ENCODE peak calls at places on chromosomes 16 and 17, in six cellular contexts. One of them, this sample, is unnamed.

GRCh38 chr17:64281962-64282752 is 19.1 kb upstream of the TEX2 start:
- DNase-seq in H1: no peak
- DNase-seq in IMR-90: peak
- DNase-seq in trophoblast cell: peak
- DNase-seq in neuronal stem cell: peak
- DNase-seq in mesenchymal stem cell: peak
- DNase-seq in this sample: peak

GRCh38 chr16:85137323-85138072 is 25.2 kb upstream of the CIBAR2 start:
- DNase-seq in H1: no peak
- DNase-seq in IMR-90: peak
- DNase-seq in trophoblast cell: peak
- DNase-seq in neuronal stem cell: no peak
- DNase-seq in mesenchymal stem cell: peak
- DNase-seq in this sample: no peak

GRCh38 chr16:81532491-81533174 is 88.0 kb downstream of the CMIP start:
- DNase-seq in H1: no peak
- DNase-seq in IMR-90: no peak
- DNase-seq in trophoblast cell: peak
- DNase-seq in neuronal stem cell: no peak
- DNase-seq in mesenchymal stem cell: no peak
- DNase-seq in this sample: no peak

GRCh38 chr16:66278111-66278531 is 88.4 kb upstream of the CDH5 start:
- DNase-seq in H1: no peak
- DNase-seq in IMR-90: no peak
- DNase-seq in trophoblast cell: peak
- DNase-seq in neuronal stem cell: no peak
- DNase-seq in mesenchymal stem cell: no peak
- DNase-seq in this sample: peak

GRCh38 chr16:28184625-28185024 is 27.1 kb downstream of the XPO6 start:
- DNase-seq in H1: no peak
- DNase-seq in IMR-90: no peak
- DNase-seq in trophoblast cell: no peak
- DNase-seq in neuronal stem cell: no peak
- DNase-seq in mesenchymal stem cell: no peak
- DNase-seq in this sample: no peak

GRCh38 chr17:5555254-5555653 is 29.1 kb downstream of the NLRP1 start:
- DNase-seq in H1: no peak
- DNase-seq in IMR-90: peak
- DNase-seq in trophoblast cell: no peak
- DNase-seq in neuronal stem cell: no peak
- DNase-seq in mesenchymal stem cell: peak
- DNase-seq in this sample: no peak

GRCh38 chr16:77540656-77541055 is 105.8 kb upstream of the ADAMTS18 start:
- DNase-seq in H1: no peak
- DNase-seq in IMR-90: no peak
- DNase-seq in trophoblast cell: no peak
- DNase-seq in neuronal stem cell: no peak
- DNase-seq in mesenchymal stem cell: peak
- DNase-seq in this sample: no peak

GRCh38 chr16:66874079-66874775 is 6.1 kb upstream of the PDP2 start:
- DNase-seq in H1: no peak
- DNase-seq in IMR-90: peak
- DNase-seq in trophoblast cell: no peak
- DNase-seq in neuronal stem cell: no peak
- DNase-seq in mesenchymal stem cell: peak
- DNase-seq in this sample: no peak

GRCh38 chr16:19589771-19590302 is 34.3 kb downstream of the VPS35L start:
- DNase-seq in H1: no peak
- DNase-seq in IMR-90: peak
- DNase-seq in trophoblast cell: peak
- DNase-seq in neuronal stem cell: no peak
- DNase-seq in mesenchymal stem cell: peak
- DNase-seq in this sample: no peak

GRCh38 chr17:11383157-11383556 is 142.1 kb downstream of the SHISA6 start:
- DNase-seq in H1: no peak
- DNase-seq in IMR-90: no peak
- DNase-seq in trophoblast cell: no peak
- DNase-seq in neuronal stem cell: no peak
- DNase-seq in mesenchymal stem cell: no peak
- DNase-seq in this sample: no peak

GRCh38 chr17:80969674-80970043 is 22.0 kb upstream of the CHMP6 start:
- DNase-seq in H1: no peak
- DNase-seq in IMR-90: no peak
- DNase-seq in trophoblast cell: no peak
- DNase-seq in neuronal stem cell: no peak
- DNase-seq in mesenchymal stem cell: no peak
- DNase-seq in this sample: no peak
- H4K91ac ChIP-seq in H1: no peak
- H4K91ac ChIP-seq in IMR-90: peak
- H4K91ac ChIP-seq in trophoblast cell: no peak
- H4K91ac ChIP-seq in neuronal stem cell: peak
- H4K91ac ChIP-seq in mesenchymal stem cell: no peak
- H4K91ac ChIP-seq in this sample: no peak

DNA sequence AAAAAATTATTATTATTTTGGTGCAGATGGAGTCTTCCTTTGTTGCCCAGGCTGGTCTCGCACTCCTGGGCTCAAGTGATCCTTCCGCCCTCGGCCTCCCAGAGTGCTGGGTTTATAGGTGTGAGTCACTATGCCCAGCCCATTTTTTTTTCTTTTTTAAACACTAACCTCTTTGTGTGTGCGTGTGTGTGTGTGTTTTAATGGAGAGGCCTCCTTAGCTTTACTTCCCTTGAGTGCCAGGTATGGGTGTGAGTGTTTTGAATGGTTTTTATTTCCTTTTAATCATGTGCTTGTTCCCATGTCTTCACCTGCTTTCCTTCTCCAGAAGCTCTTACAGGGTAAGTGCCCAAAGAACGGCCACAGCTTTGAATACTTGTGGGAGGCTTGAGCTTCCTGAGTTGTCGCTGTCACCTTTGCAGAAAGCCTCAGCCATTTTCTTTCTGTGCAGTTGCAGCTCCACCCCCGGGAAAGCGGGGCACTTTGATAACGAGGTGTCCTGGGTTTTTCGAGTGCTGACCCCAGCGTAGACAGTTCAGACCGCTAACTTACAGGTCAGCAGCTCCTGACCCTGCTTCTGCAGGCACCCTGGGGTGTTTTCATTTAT is 22.6 kb downstream of the AKAP1 start:
- DNase-seq in H1: no peak
- DNase-seq in IMR-90: peak
- DNase-seq in trophoblast cell: no peak
- DNase-seq in neuronal stem cell: no peak
- DNase-seq in mesenchymal stem cell: peak
- DNase-seq in this sample: no peak
- H4K91ac ChIP-seq in H1: no peak
- H4K91ac ChIP-seq in IMR-90: no peak
- H4K91ac ChIP-seq in trophoblast cell: no peak
- H4K91ac ChIP-seq in neuronal stem cell: no peak
- H4K91ac ChIP-seq in mesenchymal stem cell: no peak
- H4K91ac ChIP-seq in this sample: no peak

DNA sequence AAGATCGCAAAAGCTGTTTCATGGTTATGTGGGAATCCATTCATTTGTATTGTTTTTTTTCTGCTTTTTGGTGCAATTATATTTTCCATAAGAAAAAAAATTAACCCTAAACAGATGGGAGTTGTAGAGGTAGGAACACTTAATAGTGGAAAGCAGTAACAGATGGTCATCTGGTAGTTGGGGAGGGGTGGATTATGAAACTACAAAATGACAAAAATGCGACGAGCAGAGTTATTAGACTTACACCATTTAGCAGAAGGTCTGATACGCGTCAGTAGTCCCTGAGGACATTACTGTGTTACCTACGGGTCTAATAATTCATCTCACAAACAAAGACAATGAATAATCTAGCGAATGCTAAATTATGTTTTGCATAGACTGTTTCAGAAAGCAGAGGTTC is 182.0 kb upstream of the CPHXL start:
- DNase-seq in H1: no peak
- DNase-seq in IMR-90: no peak
- DNase-seq in trophoblast cell: peak
- DNase-seq in neuronal stem cell: no peak
- DNase-seq in mesenchymal stem cell: no peak
- DNase-seq in this sample: no peak
- H4K91ac ChIP-seq in H1: no peak
- H4K91ac ChIP-seq in IMR-90: no peak
- H4K91ac ChIP-seq in trophoblast cell: no peak
- H4K91ac ChIP-seq in neuronal stem cell: no peak
- H4K91ac ChIP-seq in mesenchymal stem cell: no peak
- H4K91ac ChIP-seq in this sample: no peak

GRCh38 chr17:79696159-79696982 is 34.4 kb upstream of the ENPP7 start:
- DNase-seq in H1: no peak
- DNase-seq in IMR-90: no peak
- DNase-seq in trophoblast cell: no peak
- DNase-seq in neuronal stem cell: no peak
- DNase-seq in mesenchymal stem cell: no peak
- DNase-seq in this sample: no peak

GRCh38 chr17:79693419-79693818 is 37.3 kb upstream of the ENPP7 start:
- DNase-seq in H1: no peak
- DNase-seq in IMR-90: no peak
- DNase-seq in trophoblast cell: no peak
- DNase-seq in neuronal stem cell: no peak
- DNase-seq in mesenchymal stem cell: no peak
- DNase-seq in this sample: no peak

GRCh38 chr17:79691931-79692330 is 38.8 kb upstream of the ENPP7 start:
- DNase-seq in H1: no peak
- DNase-seq in IMR-90: no peak
- DNase-seq in trophoblast cell: no peak
- DNase-seq in neuronal stem cell: no peak
- DNase-seq in mesenchymal stem cell: no peak
- DNase-seq in this sample: no peak

GRCh38 chr17:79698086-79698690 is 32.6 kb upstream of the ENPP7 start:
- DNase-seq in H1: no peak
- DNase-seq in IMR-90: no peak
- DNase-seq in trophoblast cell: no peak
- DNase-seq in neuronal stem cell: no peak
- DNase-seq in mesenchymal stem cell: no peak
- DNase-seq in this sample: no peak

DNA sequence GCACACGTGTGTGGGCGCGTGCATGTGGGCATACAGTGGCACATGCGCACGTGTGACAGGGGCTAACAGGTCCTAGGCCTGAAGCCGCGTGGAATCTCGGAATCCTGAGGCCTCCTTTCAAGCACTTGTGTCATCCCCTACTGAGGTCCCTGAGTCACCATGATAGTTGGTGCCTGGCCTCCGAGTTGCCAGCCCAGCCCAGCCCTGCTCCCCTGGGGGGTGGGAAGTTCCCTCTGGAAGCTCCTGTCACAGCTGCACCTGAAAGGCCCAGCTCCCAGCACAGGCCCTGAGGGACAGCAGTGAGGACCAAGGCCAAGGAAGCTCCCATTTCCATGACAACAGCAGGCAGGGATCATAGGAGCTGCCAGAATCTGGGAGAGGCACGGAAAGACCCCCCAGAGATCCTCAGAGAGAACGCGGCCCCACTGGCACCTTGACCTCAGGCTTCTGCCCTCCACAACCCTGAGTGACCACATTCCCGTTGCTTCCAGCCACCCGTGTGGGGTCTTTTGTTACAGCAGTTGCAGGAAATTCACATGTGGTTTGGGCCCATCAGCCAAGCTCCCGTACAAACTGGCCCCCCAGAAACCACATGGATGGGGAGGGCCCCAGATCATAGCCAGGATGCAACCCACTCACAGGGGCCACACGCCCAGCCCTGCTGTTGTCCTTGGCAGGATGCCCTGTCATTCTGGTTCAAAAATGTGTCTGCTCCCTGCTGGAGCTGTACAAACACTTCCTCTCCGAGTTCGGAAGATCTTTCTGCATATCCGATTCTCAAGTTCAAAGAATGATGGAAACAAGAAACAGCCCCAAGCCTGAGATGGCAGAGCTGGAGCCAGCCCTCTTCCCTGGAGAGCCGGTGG is 35.2 kb upstream of the ENPP7 start:
- DNase-seq in H1: no peak
- DNase-seq in IMR-90: no peak
- DNase-seq in trophoblast cell: no peak
- DNase-seq in neuronal stem cell: no peak
- DNase-seq in mesenchymal stem cell: no peak
- DNase-seq in this sample: no peak
- H4K91ac ChIP-seq in H1: no peak
- H4K91ac ChIP-seq in IMR-90: no peak
- H4K91ac ChIP-seq in trophoblast cell: no peak
- H4K91ac ChIP-seq in neuronal stem cell: no peak
- H4K91ac ChIP-seq in mesenchymal stem cell: no peak
- H4K91ac ChIP-seq in this sample: no peak

DNA sequence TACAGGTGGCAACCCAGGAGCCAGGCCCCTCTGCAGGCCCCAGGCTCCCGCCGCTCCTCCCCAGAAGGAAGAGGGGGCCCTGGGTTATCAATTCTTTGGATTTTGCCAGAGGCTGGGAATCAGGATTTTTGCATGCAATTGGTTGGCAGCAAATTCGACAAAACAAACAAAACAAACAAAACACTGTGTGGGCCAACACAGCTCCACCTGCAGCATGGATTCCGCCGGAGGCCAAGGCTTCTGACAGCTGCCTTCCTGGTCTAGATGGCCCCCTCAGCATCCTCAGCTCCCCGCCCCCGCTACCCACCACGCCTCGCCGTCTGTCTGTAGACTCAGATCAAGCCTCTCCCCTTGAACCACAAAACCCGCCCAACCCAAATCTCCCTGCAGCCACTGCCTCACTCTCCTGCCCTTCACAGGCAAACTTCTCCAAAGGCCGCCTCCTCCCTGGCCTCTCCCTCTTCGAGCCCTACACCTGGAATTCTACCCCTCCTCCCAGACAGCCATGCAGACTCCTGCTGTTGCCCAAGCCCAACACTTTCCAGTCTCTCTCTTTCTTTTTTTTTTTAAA is 58.0 kb downstream of the RTN4RL1 start:
- DNase-seq in H1: no peak
- DNase-seq in IMR-90: no peak
- DNase-seq in trophoblast cell: peak
- DNase-seq in neuronal stem cell: no peak
- DNase-seq in mesenchymal stem cell: no peak
- DNase-seq in this sample: peak
- H4K91ac ChIP-seq in H1: no peak
- H4K91ac ChIP-seq in IMR-90: no peak
- H4K91ac ChIP-seq in trophoblast cell: no peak
- H4K91ac ChIP-seq in neuronal stem cell: no peak
- H4K91ac ChIP-seq in mesenchymal stem cell: no peak
- H4K91ac ChIP-seq in this sample: no peak

GRCh38 chr16:9817586-9817985 is 364.6 kb downstream of the GRIN2A start:
- DNase-seq in H1: no peak
- DNase-seq in IMR-90: no peak
- DNase-seq in trophoblast cell: no peak
- DNase-seq in neuronal stem cell: no peak
- DNase-seq in mesenchymal stem cell: no peak
- DNase-seq in this sample: no peak
- H4K91ac ChIP-seq in H1: peak
- H4K91ac ChIP-seq in IMR-90: no peak
- H4K91ac ChIP-seq in trophoblast cell: no peak
- H4K91ac ChIP-seq in neuronal stem cell: no peak
- H4K91ac ChIP-seq in mesenchymal stem cell: no peak
- H4K91ac ChIP-seq in this sample: no peak

This sample was measured in H9.